ENCODE peak calls at places on chromosomes 13 and 19, in four cellular contexts. S is GM12878, T is K562, B is HepG2. Z is an unnamed sample.

GRCh38 chr19:23999821-24000610 is 85.3 kb downstream of the ZNF726 start:
- DNase-seq in S (no peak), B (no peak), T (no peak), Z (no peak)

GRCh38 chr13:49633687-49634086 is 5.4 kb downstream of the ARL11 start:
- DNase-seq in B (no peak), S (no peak), T (no peak), Z (no peak)

GRCh38 chr19:53537523-53538377 is at the start of gene ZNF331:
- DNase-seq in T (no peak), S (peak; percentile 63), B (peak; percentile 39), Z (no peak)

GRCh38 chr19:43782311-43782660 is 1.5 kb upstream of the KCNN4 start:
- DNase-seq in S (no peak), B (no peak), T (peak; percentile 55), Z (no peak)

GRCh38 chr19:44623080-44623479 is 9.7 kb downstream of the IGSF23 start:
- DNase-seq in S (no peak), B (no peak), T (no peak), Z (no peak)

GRCh38 chr13:84946144-84946543 is 853.1 kb downstream of the SLITRK6 start:
- DNase-seq in S (no peak), T (no peak), B (no peak), Z (no peak)

GRCh38 chr13:74794147-74794546 is 659.9 kb upstream of the KLF12 start:
- DNase-seq in S (no peak), T (no peak), B (no peak), Z (no peak)

GRCh38 chr13:64505511-64505910 is 2724.6 kb downstream of the PCDH9 start:
- DNase-seq in T (no peak), S (no peak), B (no peak), Z (no peak)

GRCh38 chr19:7393934-7394508 is 45.3 kb downstream of the ARHGEF18 start:
- DNase-seq in B (no peak), T (peak; percentile 24), S (no peak), Z (no peak)

GRCh38 chr13:39510296-39510695 is 92.7 kb downstream of the LHFPL6 start:
- DNase-seq in S (peak; percentile 17), T (no peak), B (no peak), Z (no peak)
- TF ChIP-seq FOXK2 in S (no peak), T (no peak), B (no peak), Z (no peak)

GRCh38 chr13:27587083-27587482 is 33.2 kb downstream of the LNX2 start:
- DNase-seq in T (no peak), B (no peak), S (no peak), Z (no peak)
- TF ChIP-seq FOXK2 in T (no peak), B (no peak), S (no peak), Z (no peak)

DNA sequence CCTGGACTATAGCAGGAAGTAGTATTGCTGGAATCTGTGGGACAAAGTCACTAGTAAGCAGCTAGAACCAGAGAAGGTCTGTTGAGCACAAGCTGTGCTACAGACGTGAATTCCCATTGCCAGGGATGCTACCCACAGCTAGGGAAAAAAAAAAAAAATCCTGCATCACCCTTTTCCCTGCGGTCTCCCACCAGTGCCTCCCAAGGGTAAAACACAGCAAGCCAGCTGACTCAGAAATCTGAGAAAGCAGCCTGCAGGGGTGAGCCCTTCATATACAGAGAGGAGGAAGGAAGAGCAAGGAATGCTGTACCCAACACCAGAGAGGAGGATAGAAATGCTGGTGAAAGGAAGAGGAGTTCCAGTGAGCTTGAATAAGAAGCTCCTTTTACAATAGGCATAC is 10.1 kb downstream of the ENOX1 start:
- DNase-seq in B (no peak), T (no peak), S (no peak), Z (no peak)
- TF ChIP-seq FOXK2 in B (no peak), T (no peak), S (no peak), Z (no peak)

GRCh38 chr19:2981898-2982297 is 4.5 kb downstream of the TLE6 start:
- DNase-seq in S (no peak), T (no peak), B (no peak), Z (no peak)

GRCh38 chr19:2984196-2984490 is 6.8 kb downstream of the TLE6 start:
- DNase-seq in S (no peak), B (no peak), T (no peak), Z (no peak)

GRCh38 chr19:2983351-2984195 is 6.2 kb downstream of the TLE6 start:
- DNase-seq in B (no peak), T (no peak), S (no peak), Z (peak; percentile 79)

GRCh38 chr19:2982556-2982955 is 5.2 kb downstream of the TLE6 start:
- DNase-seq in T (no peak), S (no peak), B (no peak), Z (no peak)

GRCh38 chr19:2982983-2983350 is 5.6 kb downstream of the TLE6 start:
- DNase-seq in S (no peak), B (no peak), T (no peak), Z (no peak)
- TF ChIP-seq FOXK2 in S (no peak), B (no peak), T (no peak), Z (no peak)

GRCh38 chr13:42355118-42355840 is 83.3 kb downstream of the AKAP11 start:
- DNase-seq in B (no peak), T (no peak), S (no peak), Z (no peak)
- TF ChIP-seq FOXK2 in B (no peak), T (no peak), S (no peak), Z (no peak)

DNA sequence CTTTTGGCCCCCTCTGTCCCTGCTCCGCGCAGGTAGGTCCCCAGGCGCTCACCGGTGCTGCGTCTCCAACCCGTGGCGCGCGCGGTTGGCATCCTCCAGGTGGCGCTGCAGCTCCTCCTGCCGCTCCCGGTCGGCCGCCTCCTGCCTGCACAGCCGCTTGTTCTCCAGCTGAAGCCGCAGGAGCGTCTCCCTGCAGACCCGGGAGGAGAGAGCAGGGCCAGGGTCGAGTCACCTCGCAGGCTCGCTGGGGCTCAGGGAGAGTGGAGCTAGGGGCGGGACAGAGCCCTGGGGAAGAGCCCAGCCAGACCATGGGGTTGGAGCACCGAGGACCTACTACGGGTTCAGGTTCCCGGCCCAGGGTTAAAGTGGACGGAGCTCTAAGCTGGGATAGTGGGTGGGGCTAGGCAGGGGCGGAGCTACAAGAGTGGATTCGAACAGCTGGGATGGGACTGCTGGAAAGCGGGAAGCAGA is 9.3 kb downstream of the HOOK2 start:
- DNase-seq in T (peak; percentile 72), S (no peak), B (peak; percentile 76), Z (peak; percentile 86)
- TF ChIP-seq FOXK2 in T (no peak), S (no peak), B (no peak), Z (no peak)

Z was measured in HEK293T.